ENCODE peak calls at places on chromosomes 5 and 9, in seven cellular contexts. U, O, Z, L, T, G and W are unnamed samples. For H3K4me1, the result is how much of the 10 kb centered on the place peaks cover.

GRCh38 chr9:28741459-28741858 is 1168.2 kb upstream of the C9orf72 start:
- ATAC-seq in O (peak), T (no peak), G (no peak), U (no peak), Z (peak), L (no peak), W (peak)

GRCh38 chr5:180396931-180397330 is 43.8 kb upstream of the GFPT2 start:
- ATAC-seq in U (no peak), Z (no peak), T (no peak), L (no peak), O (no peak), G (no peak), W (no peak)

GRCh38 chr9:137951107-137951506 is 73.5 kb downstream of the CACNA1B start:
- ATAC-seq in O (no peak), L (no peak), Z (no peak), G (no peak), T (no peak), U (no peak), W (no peak)

GRCh38 chr9:131260751-131261452 is 15.4 kb downstream of the FAM78A start:
- ATAC-seq in Z (no peak), O (no peak), T (no peak), L (no peak), U (no peak), G (no peak), W (no peak)

GRCh38 chr5:175598774-175599173 is 59.1 kb upstream of the HRH2 start:
- ATAC-seq in O (no peak), L (no peak), Z (no peak), G (no peak), U (no peak), T (no peak), W (no peak)

GRCh38 chr5:154714271-154714986 is 40.7 kb upstream of the LARP1 start:
- ATAC-seq in Z (peak), U (no peak), L (no peak), O (peak), T (no peak), G (peak), W (peak)

GRCh38 chr9:98176391-98177259 is 15.8 kb downstream of the CORO2A start:
- ATAC-seq in U (no peak), Z (peak), O (peak), L (no peak), T (no peak), G (no peak), W (no peak)

GRCh38 chr5:43523662-43524072 is 8.7 kb upstream of the C5orf34 start:
- ATAC-seq in Z (no peak), L (no peak), O (no peak), U (no peak), G (no peak), T (no peak), W (no peak)

GRCh38 chr5:133370281-133370890 is 242.0 kb downstream of the FSTL4 start:
- ATAC-seq in L (no peak), G (no peak), T (no peak), O (no peak), Z (no peak), U (no peak), W (no peak)

GRCh38 chr9:115327441-115328122 is 209.6 kb upstream of the TNC start:
- ATAC-seq in U (no peak), T (no peak), G (no peak), O (no peak), Z (no peak), L (no peak), W (no peak)

GRCh38 chr5:52743970-52744369 is 43.7 kb upstream of the ITGA1 start:
- ATAC-seq in Z (no peak), G (no peak), O (peak), L (no peak), T (no peak), U (peak), W (no peak)

GRCh38 chr5:156004754-156005153 is 322.2 kb upstream of the SGCD start:
- ATAC-seq in Z (no peak), L (no peak), G (no peak), U (no peak), O (no peak), T (peak), W (no peak)

GRCh38 chr5:17325770-17326599 is 108.6 kb downstream of the BASP1 start:
- ATAC-seq in Z (no peak), T (no peak), L (no peak), G (no peak), O (no peak), U (no peak), W (no peak)

GRCh38 chr9:76216161-76216649 is 178.0 kb downstream of the RFK start:
- ATAC-seq in Z (peak), U (no peak), G (no peak), T (peak), L (no peak), O (no peak), W (peak)

GRCh38 chr9:70601000-70601929 is 186.8 kb upstream of the KLF9 start:
- ATAC-seq in O (peak), U (no peak), T (peak), L (peak), Z (peak), G (peak), W (peak)

GRCh38 chr5:54177058-54177457 is 133.3 kb downstream of the ARL15 start:
- ATAC-seq in U (no peak), G (no peak), O (no peak), L (no peak), Z (peak), T (no peak), W (no peak)

GRCh38 chr9:127904518-127904887 is 5.1 kb upstream of the ST6GALNAC6 start:
- ATAC-seq in G (peak), U (no peak), L (no peak), Z (peak), O (peak), T (no peak), W (no peak)

GRCh38 chr5:157721159-157721558 is 10.1 kb upstream of the THG1L start:
- ATAC-seq in L (no peak), T (no peak), G (no peak), U (no peak), O (no peak), Z (no peak), W (no peak)

GRCh38 chr9:17342696-17343095 is 207.9 kb downstream of the CNTLN start:
- ATAC-seq in U (no peak), O (no peak), L (no peak), G (no peak), T (no peak), Z (no peak), W (no peak)

GRCh38 chr9:27365977-27366376 is 69.0 kb upstream of the EQTN start:
- ATAC-seq in O (no peak), Z (no peak), T (no peak), U (peak), L (no peak), G (no peak), W (no peak)

GRCh38 chr9:94867281-94867841 is 140.9 kb downstream of the AOPEP start:
- ATAC-seq in O (peak), Z (peak), L (peak), U (no peak), G (peak), T (peak), W (peak)

DNA sequence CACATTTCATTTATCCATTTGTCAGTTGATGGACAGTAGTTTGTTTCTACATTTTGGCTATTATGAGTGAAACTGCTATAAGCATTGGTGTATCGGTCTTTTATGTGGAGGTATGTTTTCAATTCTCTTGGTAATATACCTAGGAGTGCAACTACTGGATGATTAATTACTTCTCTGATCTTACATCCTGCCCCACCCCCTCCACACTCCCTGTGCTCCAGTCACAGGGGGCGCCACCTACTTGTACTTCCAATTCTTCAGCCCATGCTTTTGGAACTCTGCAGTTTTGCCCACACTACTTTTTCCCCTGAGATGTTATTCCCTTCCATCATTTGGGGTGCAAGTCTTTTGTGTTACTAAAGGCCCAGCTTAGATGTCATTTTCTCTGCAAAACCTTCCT is 42.0 kb downstream of the SEC61B start:
- ATAC-seq in G (no peak), U (no peak), Z (no peak), O (no peak), T (no peak), L (no peak), W (no peak)
- TF ChIP-seq CTCF in G (no peak), U (no peak), Z (no peak), O (no peak), T (no peak), L (no peak), W (no peak)

GRCh38 chr9:124292696-124293593 is 35.2 kb downstream of the NEK6 start:
- ATAC-seq in L (no peak), Z (no peak), U (no peak), O (no peak), G (no peak), T (no peak), W (no peak)

GRCh38 chr9:124295097-124295794 is 37.5 kb downstream of the NEK6 start:
- ATAC-seq in O (peak), Z (peak), G (no peak), L (no peak), U (no peak), T (no peak), W (no peak)

GRCh38 chr9:124291801-124292396 is 34.1 kb downstream of the NEK6 start:
- ATAC-seq in Z (peak), U (no peak), G (no peak), T (peak), O (peak), L (no peak), W (no peak)

GRCh38 chr9:124296094-124296493 is 38.3 kb downstream of the NEK6 start:
- ATAC-seq in U (no peak), G (no peak), O (no peak), Z (no peak), L (no peak), T (peak), W (no peak)

DNA sequence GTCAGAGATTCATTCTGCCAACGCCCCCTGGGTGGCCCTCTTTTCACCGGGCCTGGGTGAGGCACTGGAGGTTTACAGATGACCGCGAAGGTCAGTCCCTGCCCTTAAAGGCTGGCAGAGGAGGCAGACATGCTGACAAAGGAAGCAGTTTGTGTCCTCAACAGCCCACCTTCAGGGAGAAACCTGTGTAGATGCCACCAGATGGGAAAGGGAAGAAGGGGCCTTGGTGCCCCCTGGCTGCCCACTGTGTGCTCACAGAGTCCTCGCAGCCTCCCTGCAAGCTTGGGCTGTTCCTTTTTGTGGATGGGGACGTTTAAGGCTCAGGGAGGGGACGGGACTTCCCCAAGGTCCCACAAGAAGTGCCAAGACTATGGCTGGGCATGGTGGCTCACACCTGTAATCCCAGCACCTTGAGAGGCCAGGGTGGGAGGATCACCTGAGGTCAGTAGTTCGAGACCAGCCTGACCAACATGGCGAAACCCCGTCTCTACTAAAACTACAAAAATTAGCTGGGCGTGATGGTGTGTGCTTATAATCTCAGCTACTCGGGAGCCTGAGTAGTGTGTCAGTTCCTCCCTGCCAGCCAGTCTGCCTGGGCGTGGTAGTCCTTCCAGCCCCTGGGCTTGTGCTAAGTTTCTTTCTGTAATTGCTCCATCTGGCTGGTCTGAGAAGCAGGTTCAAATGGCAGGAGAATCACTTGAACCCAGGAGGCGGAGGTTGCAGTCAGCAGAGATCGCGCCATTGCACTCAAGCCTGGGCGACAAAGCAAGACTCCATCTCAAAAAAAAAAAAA is 36.2 kb downstream of the NEK6 start:
- ATAC-seq in L (no peak), G (no peak), U (no peak), T (no peak), Z (no peak), O (no peak), W (no peak)
- H3K4me1 ChIP-seq in L (under half), G (under half), U (under half), T (under half), Z (half or more), O (under half), W (under half)

DNA sequence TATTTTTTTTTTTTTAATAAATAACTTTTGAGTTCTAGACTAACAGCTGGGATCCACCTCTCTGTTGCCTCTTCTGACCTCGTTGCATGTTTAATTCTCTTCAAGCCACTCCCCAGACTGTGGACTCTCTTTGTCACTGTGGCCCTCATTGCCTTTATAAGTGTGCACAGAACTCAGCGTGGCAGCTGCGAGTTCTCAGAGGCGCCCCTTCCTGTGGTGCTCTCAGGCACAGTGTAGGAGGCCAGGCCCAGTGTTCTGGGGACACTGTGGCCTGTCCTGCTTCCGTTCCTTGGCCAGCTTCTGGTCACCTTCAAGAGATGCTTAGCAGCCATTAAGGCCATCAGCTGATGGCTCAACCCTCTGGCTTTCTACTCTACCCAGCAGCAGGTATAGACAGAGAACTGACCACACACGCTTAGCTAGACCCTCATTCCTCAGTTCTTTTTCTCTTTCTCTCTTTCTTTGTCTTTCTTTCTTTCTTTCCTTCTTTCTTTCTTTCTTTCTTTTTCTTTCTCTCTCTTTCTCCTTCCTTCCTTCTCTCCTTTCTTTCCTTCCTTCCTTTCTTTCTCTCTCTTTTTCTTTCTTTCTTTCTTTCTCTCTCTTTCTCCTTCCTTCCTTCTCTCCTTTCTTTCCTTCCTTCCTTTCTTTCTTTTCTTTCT is 27.7 kb downstream of the STC2 start:
- ATAC-seq in L (no peak), O (no peak), T (no peak), Z (peak), G (no peak), U (no peak), W (no peak)
- H3K4me3 ChIP-seq in L (no peak), O (no peak), T (no peak), Z (no peak), G (no peak), U (no peak), W (no peak)

GRCh38 chr9:134783699-134784039 is 96.9 kb upstream of the FCN2 start:
- ATAC-seq in T (peak), O (no peak), L (peak), Z (peak), G (no peak), U (no peak), W (peak)

GRCh38 chr9:134779640-134780039 is 101.0 kb upstream of the FCN2 start:
- ATAC-seq in T (no peak), L (no peak), U (no peak), G (no peak), Z (no peak), O (no peak), W (no peak)

GRCh38 chr9:134784612-134785305 is 95.9 kb upstream of the FCN2 start:
- ATAC-seq in U (no peak), L (no peak), T (no peak), O (no peak), Z (no peak), G (no peak), W (no peak)

GRCh38 chr9:134782921-134783698 is 97.5 kb upstream of the FCN2 start:
- ATAC-seq in L (no peak), Z (no peak), O (no peak), G (no peak), T (peak), U (no peak), W (no peak)

GRCh38 chr9:134781895-134782294 is 98.7 kb upstream of the FCN2 start:
- ATAC-seq in T (no peak), O (peak), G (no peak), L (no peak), Z (no peak), U (no peak), W (no peak)
- TF ChIP-seq CTCF in T (no peak), O (peak), G (no peak), L (no peak), Z (peak), U (no peak), W (no peak)

GRCh38 chr9:121744687-121745395 is 93.4 kb downstream of the DAB2IP start:
- ATAC-seq in U (peak), G (no peak), L (no peak), O (no peak), Z (no peak), T (no peak), W (no peak)
- H3K4me1 ChIP-seq in U (under half), G (under half), L (half or more), O (under half), Z (half or more), T (half or more), W (half or more)

DNA sequence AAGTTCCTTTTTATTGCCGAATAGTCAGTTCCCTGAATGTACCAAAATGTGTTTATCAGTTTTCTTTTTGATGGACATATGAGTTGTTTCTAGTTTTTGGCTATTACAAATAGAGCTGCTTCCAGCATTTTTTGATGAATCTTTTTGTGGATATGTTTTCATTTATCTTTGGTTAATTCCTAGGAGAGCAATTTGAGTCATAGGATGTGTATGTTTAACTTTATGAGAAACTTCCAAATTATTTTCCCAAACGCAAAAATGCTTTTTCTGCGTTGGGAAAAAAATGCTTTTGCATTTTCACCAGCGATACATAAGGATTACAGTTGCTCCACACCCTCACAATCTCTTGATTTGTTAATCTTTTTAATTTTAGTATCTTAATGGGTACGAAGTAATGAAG is 287.8 kb downstream of the FER start:
- ATAC-seq in L (no peak), O (no peak), G (no peak), U (no peak), T (no peak), Z (no peak), W (no peak)
- H3K4me3 ChIP-seq in L (no peak), O (no peak), G (no peak), U (no peak), T (no peak), Z (no peak), W (no peak)

GRCh38 chr5:68255305-68256130 is 40.0 kb downstream of the PIK3R1 start:
- ATAC-seq in O (no peak), U (peak), Z (no peak), T (no peak), G (no peak), L (no peak), W (no peak)

GRCh38 chr5:68260455-68260854 is 44.9 kb downstream of the PIK3R1 start:
- ATAC-seq in U (no peak), T (peak), L (no peak), O (no peak), Z (no peak), G (no peak), W (no peak)

GRCh38 chr5:68258531-68258930 is 43.0 kb downstream of the PIK3R1 start:
- ATAC-seq in O (no peak), T (no peak), U (no peak), L (no peak), G (no peak), Z (no peak), W (no peak)

GRCh38 chr5:68259696-68260095 is 44.1 kb downstream of the PIK3R1 start:
- ATAC-seq in T (no peak), O (no peak), U (no peak), L (no peak), Z (no peak), G (no peak), W (no peak)

GRCh38 chr5:68257207-68257606 is 41.7 kb downstream of the PIK3R1 start:
- ATAC-seq in T (no peak), Z (no peak), L (no peak), G (no peak), O (no peak), U (no peak), W (no peak)
- TF ChIP-seq CTCF in T (no peak), Z (no peak), L (no peak), G (no peak), O (no peak), U (no peak), W (no peak)

GRCh38 chr5:136064510-136064909 is 35.7 kb downstream of the TGFBI start:
- ATAC-seq in L (no peak), T (no peak), U (no peak), O (no peak), Z (no peak), G (no peak), W (no peak)

GRCh38 chr5:136060963-136061362 is 32.2 kb downstream of the TGFBI start:
- ATAC-seq in T (no peak), O (no peak), G (no peak), L (no peak), Z (no peak), U (no peak), W (no peak)

GRCh38 chr5:136062563-136063274 is 33.9 kb downstream of the TGFBI start:
- ATAC-seq in L (no peak), U (peak), G (no peak), O (peak), T (peak), Z (peak), W (no peak)

GRCh38 chr5:136063778-136064465 is 35.1 kb downstream of the TGFBI start:
- ATAC-seq in O (no peak), L (no peak), T (no peak), Z (no peak), G (no peak), U (no peak), W (no peak)

DNA sequence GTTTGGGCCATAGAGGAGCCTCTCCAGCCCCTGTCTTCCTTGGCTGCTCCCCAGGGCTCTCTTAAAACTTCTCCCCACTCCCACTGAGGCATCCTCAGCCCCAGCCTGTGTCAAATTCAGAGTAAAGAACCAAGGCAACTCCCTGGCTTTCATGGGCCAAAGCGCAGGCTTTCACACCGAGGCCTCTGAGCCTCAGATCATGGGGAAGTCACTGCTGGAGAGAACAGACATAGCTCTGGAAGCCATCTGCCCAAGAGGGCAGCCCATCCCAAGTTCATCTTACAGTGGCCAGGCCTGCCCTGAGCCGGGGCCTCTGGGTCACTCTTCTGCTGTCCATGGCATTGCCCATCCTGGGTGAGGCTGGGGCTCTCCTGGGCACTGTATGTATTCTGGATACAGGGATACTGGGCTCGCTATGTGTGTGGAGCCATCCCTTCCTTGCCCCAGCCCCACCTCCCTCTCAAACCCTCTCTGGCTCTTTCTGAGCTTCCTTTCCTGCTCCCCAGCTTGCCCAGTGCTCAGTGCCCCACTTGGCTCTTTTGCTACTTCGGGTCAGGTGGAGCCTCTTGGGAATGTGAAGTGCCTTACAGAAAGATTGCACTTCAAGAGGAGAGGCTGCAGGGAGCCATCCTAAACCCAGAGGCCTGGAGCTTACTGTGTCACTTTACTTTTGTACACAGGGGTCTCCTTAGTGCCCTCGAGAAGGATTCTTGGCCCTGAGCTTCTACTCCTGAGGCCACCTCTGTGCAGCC is 33.0 kb downstream of the TGFBI start:
- ATAC-seq in U (no peak), T (no peak), Z (peak), L (no peak), O (no peak), G (no peak), W (no peak)
- H3K4me1 ChIP-seq in U (under half), T (under half), Z (under half), L (under half), O (under half), G (under half), W (under half)